ENCODE peak calls at places on chromosomes 6 and 20, in eight cellular contexts. P is A549; N is transverse colon; H is NCI-H1436; M is stimulated activated CD4-positive, alpha-beta T cell treated with anti-CD3 and anti-CD28 coated beads, Interleukin-1b, Interleukin-23, amount 100 ng/mL, for 24 hours; W is NCI-H2171 treated with DMSO at 0.1 percent for 48 hours; Z is activated CD4-positive, alpha-beta T cell treated with anti-CD3 and anti-CD28 coated beads, Interleukin-2, amount 50 U/mL, for 48 hours; J is H7. C is an unnamed sample.

GRCh38 chr6:106098383-106099234 is 12.5 kb downstream of the PRDM1 start:
- DNase-seq in P (peak), N (peak), H (no peak), M (peak), W (no peak), Z (peak), J (no peak), C (no peak)

GRCh38 chr6:139490482-139490881 is 116.0 kb upstream of the CITED2 start:
- DNase-seq in P (peak), N (peak), H (no peak), M (no peak), W (no peak), Z (no peak), J (no peak), C (no peak)

GRCh38 chr6:152271681-152272464 is 365.3 kb downstream of the SYNE1 start:
- DNase-seq in P (no peak), N (peak), H (no peak), M (no peak), W (peak), Z (no peak), J (no peak), C (no peak)

GRCh38 chr6:44556046-44556445 is 168.5 kb downstream of the CDC5L start:
- DNase-seq in P (no peak), N (no peak), H (no peak), M (no peak), W (no peak), Z (no peak), J (no peak), C (no peak)

GRCh38 chr20:58236612-58237317 is 8.3 kb upstream of the ANKRD60 start:
- DNase-seq in P (peak), N (peak), H (peak), M (peak), W (peak), Z (peak), J (peak), C (peak)

GRCh38 chr6:112760831-112761230 is 413.7 kb downstream of the RFPL4B start:
- DNase-seq in P (no peak), N (no peak), H (no peak), M (no peak), W (no peak), Z (no peak), J (no peak), C (no peak)

GRCh38 chr6:168937061-168937460 is 316.6 kb downstream of the THBS2 start:
- DNase-seq in P (no peak), N (no peak), H (no peak), M (no peak), W (no peak), Z (no peak), J (no peak), C (no peak)

GRCh38 chr20:46324960-46325703 is 16.8 kb upstream of the CDH22 start:
- DNase-seq in P (peak), N (no peak), H (peak), M (no peak), W (peak), Z (no peak), J (peak), C (no peak)

GRCh38 chr20:24738058-24738775 is 210.9 kb upstream of the CST7 start:
- DNase-seq in P (no peak), N (no peak), H (no peak), M (no peak), W (no peak), Z (no peak), J (no peak), C (peak)

GRCh38 chr6:2950713-2951112 is 20.7 kb downstream of the SERPINB6 start:
- DNase-seq in P (no peak), N (no peak), H (no peak), M (no peak), W (no peak), Z (no peak), J (no peak), C (no peak)

GRCh38 chr20:61569836-61570235 is 317.8 kb downstream of the CDH4 start:
- DNase-seq in P (no peak), N (no peak), H (no peak), M (no peak), W (no peak), Z (no peak), J (no peak), C (no peak)

GRCh38 chr20:50243610-50244351 is 53.2 kb downstream of the CEBPB start:
- DNase-seq in P (no peak), N (no peak), H (no peak), M (no peak), W (no peak), Z (no peak), J (no peak), C (no peak)

GRCh38 chr6:163490826-163491577 is 76.5 kb downstream of the QKI start:
- DNase-seq in P (peak), N (peak), H (no peak), M (no peak), W (no peak), Z (no peak), J (no peak), C (no peak)

GRCh38 chr6:119255492-119255891 is 94.1 kb downstream of the MAN1A1 start:
- DNase-seq in P (no peak), N (no peak), H (no peak), M (no peak), W (no peak), Z (no peak), J (no peak), C (no peak)

GRCh38 chr6:168193816-168194701 is 115.0 kb upstream of the FRMD1 start:
- DNase-seq in P (peak), N (no peak), H (no peak), M (no peak), W (no peak), Z (peak), J (peak), C (peak)

GRCh38 chr20:48651960-48652359 is 175.8 kb downstream of the PREX1 start:
- DNase-seq in P (no peak), N (no peak), H (no peak), M (no peak), W (no peak), Z (no peak), J (no peak), C (no peak)

GRCh38 chr6:166394036-166394892 is 11.5 kb upstream of the MPC1 start:
- DNase-seq in P (no peak), N (no peak), H (no peak), M (no peak), W (no peak), Z (no peak), J (no peak), C (no peak)

GRCh38 chr20:23093613-23094012 is 7.5 kb upstream of the CD93 start:
- DNase-seq in P (no peak), N (no peak), H (no peak), M (no peak), W (no peak), Z (no peak), J (no peak), C (no peak)

GRCh38 chr20:18847226-18847625 is 33.6 kb downstream of the SCP2D1 start:
- DNase-seq in P (no peak), N (no peak), H (no peak), M (no peak), W (no peak), Z (no peak), J (no peak), C (no peak)

GRCh38 chr20:25081730-25082497 is at the start of gene VSX1:
- DNase-seq in P (no peak), N (no peak), H (no peak), M (no peak), W (no peak), Z (no peak), J (peak), C (peak)

GRCh38 chr6:33664506-33665057 is 43.5 kb downstream of the ITPR3 start:
- DNase-seq in P (no peak), N (no peak), H (no peak), M (no peak), W (no peak), Z (no peak), J (no peak), C (no peak)

GRCh38 chr6:85015396-85015990 is 251.1 kb upstream of the TBX18 start:
- DNase-seq in P (peak), N (peak), H (peak), M (no peak), W (no peak), Z (no peak), J (peak), C (peak)

GRCh38 chr6:129646617-129647016 is 63.4 kb downstream of the ARHGAP18 start:
- DNase-seq in P (no peak), N (no peak), H (no peak), M (no peak), W (no peak), Z (no peak), J (no peak), C (no peak)

GRCh38 chr20:17315491-17316231 is 88.8 kb downstream of the PCSK2 start:
- DNase-seq in P (no peak), N (no peak), H (no peak), M (no peak), W (no peak), Z (no peak), J (peak), C (no peak)